ENCODE peak calls at places on chromosomes 2 and 18, in five cellular contexts. S is endothelial cell, V is heart right ventricle, B is foreskin fibroblast, I is sigmoid colon. G is an unnamed sample.
A peak's percentile ranks its signal among the peaks of the same experiment; 100 is the strongest.

GRCh38 chr2:233690444-233690843 is 2.2 kb upstream of the UGT1A6 start:
- DNase-seq in S (no peak), V (no peak), B (peak; percentile 3), I (no peak), G (no peak)

GRCh38 chr18:23354625-23355024 is 98.5 kb upstream of the RIOK3 start:
- DNase-seq in S (no peak), V (no peak), B (peak; percentile 43), I (no peak), G (no peak)

GRCh38 chr2:212854116-212854515 is 297.3 kb downstream of the IKZF2 start:
- DNase-seq in S (no peak), V (no peak), B (no peak), I (no peak), G (no peak)

GRCh38 chr2:9488583-9489547 is 14.5 kb downstream of the IAH1 start:
- DNase-seq in S (no peak), V (no peak), B (peak; percentile 72), I (no peak), G (no peak)

GRCh38 chr2:142880275-142880674 is 2.8 kb downstream of the KYNU start:
- DNase-seq in S (no peak), V (no peak), B (peak; percentile 80), I (no peak), G (no peak)

GRCh38 chr2:135657806-135658582 is 83.7 kb upstream of the UBXN4 start:
- DNase-seq in S (no peak), V (no peak), B (no peak), I (no peak), G (no peak)

GRCh38 chr2:239303711-239304532 is 96.9 kb downstream of the HDAC4 start:
- DNase-seq in S (no peak), V (no peak), B (no peak), I (peak; percentile 68), G (peak; percentile 13)

GRCh38 chr2:216350214-216350789 is 22.0 kb downstream of the MARCHF4 start:
- DNase-seq in S (no peak), V (no peak), B (peak; percentile 85), I (no peak), G (no peak)

GRCh38 chr2:234671231-234671630 is 174.3 kb upstream of the ARL4C start:
- DNase-seq in S (no peak), V (no peak), B (no peak), I (no peak), G (no peak)

GRCh38 chr18:34493566-34494358 is 216.3 kb upstream of the DTNA start:
- DNase-seq in S (peak; percentile 44), V (peak; percentile 43), B (peak; percentile 56), I (peak; percentile 52), G (no peak)

GRCh38 chr18:63071566-63072175 is 247.9 kb downstream of the BCL2 start:
- DNase-seq in S (no peak), V (no peak), B (no peak), I (no peak), G (no peak)

GRCh38 chr2:187917535-187917934 is 363.3 kb upstream of the TFPI start:
- DNase-seq in S (no peak), V (no peak), B (peak; percentile 53), I (no peak), G (no peak)

GRCh38 chr2:18625563-18625962 is 36.2 kb upstream of the NT5C1B start:
- DNase-seq in S (no peak), V (no peak), B (no peak), I (no peak), G (no peak)

GRCh38 chr2:239880396-239880795 is 144.7 kb downstream of the NDUFA10 start:
- DNase-seq in S (no peak), V (no peak), B (no peak), I (no peak), G (no peak)

GRCh38 chr2:104028066-104028465 is 825.8 kb upstream of the POU3F3 start:
- DNase-seq in S (no peak), V (no peak), B (no peak), I (no peak), G (no peak)

GRCh38 chr2:127596311-127597045 is 49.5 kb upstream of the GPR17 start:
- DNase-seq in S (no peak), V (no peak), B (no peak), I (peak; percentile 25), G (no peak)

GRCh38 chr2:177391822-177392372 is 676 bp upstream of the AGPS start:
- DNase-seq in S (no peak), V (no peak), B (no peak), I (no peak), G (no peak)

GRCh38 chr2:111694690-111695089 is 189.3 kb downstream of the ANAPC1 start:
- DNase-seq in S (no peak), V (no peak), B (peak; percentile 91), I (peak; percentile 67), G (no peak)

GRCh38 chr2:39128919-39129391 is 8.1 kb upstream of the SOS1 start:
- DNase-seq in S (no peak), V (no peak), B (no peak), I (no peak), G (no peak)

GRCh38 chr2:149296031-149296430 is 34.4 kb upstream of the LYPD6 start:
- DNase-seq in S (no peak), V (no peak), B (no peak), I (no peak), G (no peak)

GRCh38 chr18:79873449-79874110 is 75.8 kb downstream of the KCNG2 start:
- DNase-seq in S (no peak), V (no peak), B (no peak), I (no peak), G (no peak)

GRCh38 chr2:158529379-158530110 is 72.8 kb downstream of the PKP4 start:
- DNase-seq in S (no peak), V (no peak), B (peak; percentile 83), I (no peak), G (no peak)

DNA sequence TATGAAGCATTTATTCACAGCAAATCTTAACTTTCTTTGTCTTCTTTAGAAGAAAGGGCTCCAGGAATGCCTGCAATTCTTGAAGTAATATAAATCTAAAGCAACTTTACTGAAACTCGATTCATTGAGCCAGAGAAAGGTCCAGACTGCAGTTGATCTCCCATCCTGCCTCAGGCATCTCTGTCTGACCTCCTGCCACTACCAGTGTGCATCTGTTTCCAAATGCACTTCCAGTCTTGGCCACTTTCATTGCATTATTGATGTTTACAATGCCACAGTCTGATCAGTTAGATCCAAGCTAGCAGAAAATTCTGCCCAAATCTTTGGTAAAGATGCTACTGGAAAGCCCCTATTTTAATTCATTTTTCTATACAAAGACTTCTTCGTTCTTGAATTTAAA is 158.0 kb downstream of the RAPGEF4 start:
- DNase-seq in S (no peak), V (no peak), B (no peak), I (no peak), G (no peak)
- TF ChIP-seq CTCF in S (no peak), V (no peak), B (no peak), I (no peak), G (no peak)

DNA sequence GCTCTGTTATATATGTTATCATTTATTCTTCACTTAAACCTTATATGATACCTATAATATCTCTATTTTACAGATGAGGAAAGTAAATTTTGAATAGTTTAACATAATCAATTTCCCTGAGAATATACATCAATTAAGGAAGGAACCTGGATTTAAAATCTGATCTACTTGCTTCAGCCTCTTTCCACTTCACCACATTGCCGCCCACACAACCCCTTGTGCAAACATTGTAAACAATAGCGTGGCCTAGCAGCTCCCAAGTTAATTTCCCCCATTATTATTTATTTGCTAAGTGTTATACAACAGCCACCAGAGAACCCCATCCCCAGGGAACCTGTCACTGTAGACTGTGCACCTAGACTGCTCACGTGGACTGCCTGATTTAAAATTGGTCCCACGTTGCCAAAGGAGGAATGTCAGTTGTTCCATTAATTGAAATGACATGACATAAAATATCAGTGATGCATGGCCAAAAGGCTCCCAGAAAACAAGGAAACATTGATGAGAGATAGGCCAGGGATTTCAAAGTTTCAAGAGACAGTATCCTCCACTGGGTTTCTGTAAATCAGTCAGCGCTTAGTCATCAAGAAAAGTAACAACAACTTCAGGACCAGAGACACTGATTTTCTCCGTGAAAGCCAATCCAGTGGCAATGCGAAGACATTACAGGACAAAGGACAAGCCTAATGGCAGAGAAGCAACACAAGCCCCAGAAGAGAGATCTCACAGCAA is 41.3 kb downstream of the SCG2 start:
- DNase-seq in S (no peak), V (no peak), B (peak; percentile 53), I (no peak), G (no peak)
- TF ChIP-seq CTCF in S (no peak), V (no peak), B (no peak), I (no peak), G (no peak)

DNA sequence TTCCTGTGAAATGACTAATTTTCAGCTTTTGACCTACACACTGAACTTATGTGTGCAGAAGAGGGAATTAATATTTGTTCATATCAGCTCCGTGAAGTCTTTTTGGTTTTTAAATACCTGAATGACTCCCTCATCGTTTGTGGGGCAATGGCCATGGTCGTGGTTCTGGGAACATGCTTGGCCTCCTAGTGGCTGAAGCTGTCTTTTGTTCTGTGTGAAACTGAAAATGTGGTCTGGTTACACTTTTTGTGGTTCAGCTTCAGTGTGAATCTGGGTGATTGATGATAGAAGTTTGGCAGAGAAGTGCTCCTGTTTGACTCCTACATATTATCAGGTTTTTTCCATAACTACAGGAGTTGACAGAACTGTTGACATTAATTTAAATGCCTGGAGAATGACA is 408.2 kb downstream of the THSD7B start:
- DNase-seq in S (no peak), V (no peak), B (peak; percentile 25), I (no peak), G (no peak)
- TF ChIP-seq CTCF in S (peak; percentile 59), V (no peak), B (peak; percentile 42), I (no peak), G (no peak)

DNA sequence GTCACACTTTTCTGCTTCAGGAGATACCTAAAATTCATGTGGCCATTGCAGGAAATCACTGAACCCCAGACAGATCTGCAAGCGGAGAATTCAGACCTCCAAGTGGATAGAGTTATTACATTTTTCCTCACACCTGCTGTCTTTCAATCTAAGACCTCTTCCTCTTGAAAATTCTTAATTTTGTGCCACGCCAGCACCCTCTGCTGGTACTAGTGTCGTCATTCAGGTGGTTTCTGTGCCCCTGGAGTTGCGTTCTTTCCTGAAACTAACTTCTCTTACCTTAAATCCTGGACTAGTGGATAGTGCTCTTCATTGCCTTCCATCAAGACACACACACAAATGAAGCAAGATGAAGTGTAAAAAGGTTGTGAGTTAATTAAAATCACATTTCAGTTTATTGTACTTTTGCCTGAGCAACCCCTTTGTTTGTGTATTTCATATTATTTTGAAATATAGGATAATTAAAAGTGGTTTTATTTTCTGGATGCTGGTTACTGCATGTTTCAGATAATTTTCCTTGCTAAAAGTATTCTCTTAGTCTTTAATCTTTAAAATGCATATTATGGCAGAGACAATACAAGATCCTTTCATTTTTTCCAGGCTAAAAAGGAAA is 1.6 kb upstream of the DNER start:
- DNase-seq in S (peak; percentile 33), V (no peak), B (peak; percentile 39), I (no peak), G (no peak)
- TF ChIP-seq CTCF in S (peak; percentile 61), V (peak; percentile 27), B (no peak), I (no peak), G (no peak)